ENCODE peak calls at places on chromosomes 16 and 17, in four cellular contexts. O is heart left ventricle; R is natural killer cell; Y is CD4-positive, alpha-beta T cell. N is an unnamed sample.

GRCh38 chr17:59361916-59362810 is 30.7 kb downstream of the YPEL2 start:
- DNase-seq in Y (peak; percentile 12), O (no peak), R (no peak), N (no peak)

GRCh38 chr16:12458591-12459400 is 344.9 kb downstream of the CPPED1 start:
- DNase-seq in O (peak; percentile 29), R (no peak), Y (no peak), N (peak; percentile 70)

GRCh38 chr16:28042856-28043255 is 20.7 kb downstream of the GSG1L start:
- DNase-seq in R (no peak), O (no peak), Y (no peak), N (no peak)

GRCh38 chr16:73172621-73173312 is 124.8 kb upstream of the ZFHX3 start:
- DNase-seq in O (peak; percentile 82), R (no peak), Y (no peak), N (no peak)

GRCh38 chr17:78826836-78827509 is 13.6 kb downstream of the USP36 start:
- DNase-seq in R (no peak), Y (no peak), O (no peak), N (peak; percentile 80)

GRCh38 chr16:83717814-83718213 is 90.0 kb upstream of the HSBP1 start:
- DNase-seq in O (no peak), Y (no peak), R (no peak), N (no peak)

GRCh38 chr16:12462690-12463646 is 340.7 kb downstream of the CPPED1 start:
- DNase-seq in R (no peak), Y (no peak), O (no peak), N (no peak)

GRCh38 chr17:80743181-80743771 is 198.6 kb downstream of the RPTOR start:
- DNase-seq in Y (peak; percentile 52), O (no peak), R (no peak), N (no peak)

GRCh38 chr16:1188781-1189189 is 35.9 kb downstream of the CACNA1H start:
- DNase-seq in O (peak; percentile 49), R (peak; percentile 47), Y (peak; percentile 37), N (no peak)

DNA sequence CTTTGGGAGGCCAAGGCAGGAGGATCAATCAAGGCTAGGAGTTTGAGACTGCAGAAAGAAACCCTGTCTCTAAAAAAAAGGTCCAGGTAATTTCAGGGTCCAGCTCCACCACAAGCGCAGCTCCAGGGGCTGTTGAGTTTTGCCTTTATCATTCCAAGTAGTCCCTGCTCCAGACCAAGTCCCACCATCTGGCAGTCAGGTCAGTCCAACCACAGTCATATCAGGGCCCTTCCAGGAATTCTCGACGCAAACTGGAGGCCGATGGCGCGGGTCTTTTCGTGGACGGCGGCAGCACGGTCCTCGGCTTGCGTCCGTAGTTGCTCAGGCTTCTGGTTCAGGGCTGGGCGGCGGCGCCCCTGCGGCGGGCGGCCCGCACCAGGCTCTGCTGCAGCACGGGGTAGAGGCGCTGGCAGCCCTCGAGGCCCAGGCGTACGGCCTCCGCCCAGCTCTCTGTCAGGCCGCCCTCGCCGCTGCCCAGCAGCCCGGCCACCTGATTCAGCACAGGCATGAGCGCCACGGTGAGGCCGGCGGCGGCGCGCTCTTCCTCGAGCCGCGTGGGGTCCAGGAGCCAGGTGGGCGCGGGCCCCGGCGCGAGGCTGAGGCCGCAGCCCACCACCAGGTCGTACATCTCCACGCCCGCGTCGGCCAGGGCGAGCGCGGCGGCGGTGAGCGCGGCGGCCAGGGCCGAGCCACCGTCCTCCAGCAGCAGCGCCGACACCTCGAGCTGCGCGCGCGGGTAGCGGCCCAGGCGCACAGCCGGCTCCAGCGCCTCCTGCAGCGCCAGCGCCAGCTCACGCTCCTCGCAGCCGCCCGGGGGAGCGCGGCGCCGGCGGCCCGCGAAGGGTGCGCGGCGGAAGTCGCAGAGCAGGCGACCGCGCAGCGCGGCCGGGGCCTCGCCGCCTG is 741 bp downstream of the EXOSC6 start:
- DNase-seq in R (peak; percentile 60), O (peak; percentile 22), Y (peak; percentile 13), N (no peak)
- TF ChIP-seq CTCF in R (no peak), O (no peak), Y (no peak), N (no peak)

DNA sequence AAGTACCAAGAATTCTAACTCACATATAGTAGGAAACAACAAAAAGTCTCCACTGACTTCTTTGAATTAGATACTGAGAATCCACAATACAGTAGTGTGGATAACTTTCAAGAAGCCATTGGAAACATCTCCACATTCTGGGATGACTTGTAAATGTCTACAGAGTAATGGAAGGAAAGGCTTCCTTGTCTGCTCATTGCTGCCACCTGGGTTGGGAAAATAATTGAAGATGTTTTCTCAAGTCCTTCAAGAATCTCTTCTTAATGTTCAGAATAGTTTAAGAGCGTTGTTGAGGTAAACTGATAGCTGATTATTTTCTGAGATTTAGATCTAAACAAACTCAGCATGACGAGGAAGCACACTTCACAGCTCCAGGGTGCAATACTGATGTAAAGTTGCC is 14.0 kb downstream of the CPSF4L start:
- DNase-seq in Y (no peak), O (no peak), R (no peak), N (no peak)
- TF ChIP-seq CTCF in Y (no peak), O (peak; percentile 29), R (no peak), N (no peak)

GRCh38 chr16:8885674-8886592 is 3.8 kb downstream of the LITAFD start:
- DNase-seq in Y (no peak), O (no peak), R (no peak), N (no peak)
- TF ChIP-seq CTCF in Y (no peak), O (no peak), R (no peak), N (no peak)

GRCh38 chr16:31074073-31074813 is at the start of the genes ZNF646 and ZNF668:
- DNase-seq in Y (peak; percentile 95), O (peak; percentile 99), R (peak; percentile 93), N (peak; percentile 99)

GRCh38 chr16:31071861-31072260 is 2.2 kb downstream of the ZNF668 start:
- DNase-seq in Y (no peak), O (no peak), R (no peak), N (no peak)

GRCh38 chr16:31073823-31074072 is 292 bp downstream of the ZNF668 start:
- DNase-seq in Y (no peak), O (no peak), R (no peak), N (no peak)

GRCh38 chr16:31073073-31073822 is 792 bp downstream of the ZNF668 start:
- DNase-seq in R (peak; percentile 88), O (peak; percentile 94), Y (peak; percentile 74), N (peak; percentile 92)

GRCh38 chr16:31072540-31073072 is 1.4 kb downstream of the ZNF668 start:
- DNase-seq in Y (no peak), O (no peak), R (no peak), N (no peak)
- TF ChIP-seq CTCF in Y (no peak), O (no peak), R (no peak), N (no peak)

DNA sequence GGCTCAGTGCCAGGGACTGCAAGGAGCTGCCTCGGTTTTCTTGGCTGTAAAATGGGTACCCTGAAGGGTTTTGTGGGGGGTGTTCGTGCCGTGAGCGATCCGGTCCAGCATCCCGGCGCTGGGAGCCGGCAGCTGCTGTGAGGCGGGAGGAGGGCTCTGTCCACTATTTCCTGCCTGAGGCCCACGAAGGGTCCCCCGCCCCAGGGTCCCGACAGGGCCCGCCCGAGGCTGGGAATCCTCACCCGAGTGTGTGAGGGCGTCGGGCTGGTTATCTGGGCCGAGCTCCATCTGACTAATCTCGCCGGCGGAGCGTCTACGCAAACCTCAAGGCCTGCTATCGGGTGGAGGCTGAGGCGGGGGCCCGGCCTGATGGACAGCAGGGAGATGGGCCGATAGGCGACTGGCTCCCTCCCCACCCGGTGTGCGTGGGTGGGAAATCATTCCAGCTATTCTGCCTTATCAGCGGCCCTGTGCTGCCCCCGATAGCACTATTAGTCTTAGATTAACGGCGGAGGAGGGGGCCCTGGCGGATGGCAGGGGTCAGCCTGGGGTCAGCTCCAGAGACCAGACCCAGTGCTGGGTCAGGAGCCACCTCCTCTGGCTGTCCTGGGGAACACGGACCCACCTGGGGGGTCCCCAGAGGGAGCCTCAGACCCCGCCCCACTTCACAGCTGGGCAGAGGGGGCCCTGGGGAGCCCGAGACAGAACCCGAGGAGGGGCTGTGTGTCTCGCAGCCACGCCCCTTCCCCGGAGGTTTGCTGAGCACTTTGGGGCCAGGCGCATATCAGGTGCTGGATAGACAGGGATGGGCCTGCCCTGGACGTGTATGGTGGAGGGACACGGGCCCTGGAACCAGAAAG is 44.7 kb downstream of the ZFPM1 start:
- DNase-seq in Y (no peak), R (no peak), O (no peak), N (no peak)
- TF ChIP-seq CTCF in Y (no peak), R (no peak), O (no peak), N (no peak)

DNA sequence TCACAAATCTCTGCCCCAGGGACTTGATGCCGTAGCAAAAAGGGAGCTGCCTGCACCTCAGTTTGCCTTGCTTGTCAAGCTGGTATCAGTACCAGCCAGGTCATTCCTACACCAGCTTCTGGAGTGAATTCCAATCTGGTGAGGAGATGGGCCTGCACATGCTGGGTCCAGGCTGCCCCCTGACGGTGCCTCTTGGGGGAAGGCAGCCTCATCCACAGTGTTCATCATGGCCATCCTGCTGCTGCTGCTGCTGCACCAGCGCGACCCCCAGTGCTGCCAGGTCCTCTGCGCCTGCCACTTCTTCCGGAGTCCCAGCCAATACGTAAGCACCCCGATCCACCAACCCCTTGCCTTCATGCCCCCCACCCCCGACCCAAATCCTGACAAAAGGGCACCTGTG is 8.3 kb downstream of the MRPL27 start:
- DNase-seq in R (no peak), Y (no peak), O (no peak), N (no peak)
- TF ChIP-seq CTCF in R (no peak), Y (no peak), O (no peak), N (no peak)

DNA sequence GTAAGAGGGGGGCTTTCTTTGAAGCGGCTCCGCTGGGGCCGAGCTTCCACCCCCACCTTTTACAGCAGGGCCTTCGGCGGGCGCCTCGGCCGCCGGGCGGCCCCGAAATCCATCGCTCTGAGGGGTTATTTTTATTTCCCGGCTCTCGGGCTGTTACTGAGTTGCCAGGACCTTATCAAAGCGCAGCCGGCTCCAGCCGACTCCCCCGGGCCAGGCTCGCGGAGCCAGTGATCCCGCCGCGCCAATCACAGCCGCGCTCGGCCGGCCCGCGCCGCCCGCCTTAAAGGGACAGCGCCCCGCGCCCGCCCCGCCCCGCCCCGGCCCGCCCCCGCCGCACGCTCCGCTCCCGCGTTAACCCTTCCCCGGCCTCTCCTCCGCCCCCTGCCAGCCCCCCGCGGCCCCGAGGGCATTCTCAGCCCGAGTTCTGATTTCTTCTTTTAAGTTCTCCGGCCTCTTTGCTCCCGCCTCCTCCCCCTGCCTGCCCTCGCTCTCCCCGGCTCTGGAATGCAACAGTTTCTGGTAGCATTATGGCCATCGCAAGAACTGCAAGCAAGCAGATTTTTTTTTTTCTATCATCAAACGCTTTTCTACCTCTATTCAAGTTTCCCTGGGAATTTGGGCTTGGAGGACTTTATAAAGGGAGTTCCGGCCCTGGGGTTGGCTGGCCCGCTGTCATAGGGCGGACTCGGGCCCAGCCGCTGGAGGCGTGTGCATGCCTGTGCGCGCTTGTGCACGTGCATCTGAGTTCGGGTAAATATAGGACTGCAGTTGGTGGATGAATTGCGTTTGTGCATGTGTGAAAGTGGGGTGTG is at the start of gene AXIN2:
- DNase-seq in O (peak; percentile 91), Y (peak; percentile 84), R (peak; percentile 69), N (no peak)
- TF ChIP-seq CTCF in O (peak; percentile 9), Y (no peak), R (no peak), N (no peak)

GRCh38 chr17:20095366-20096080 is 86.4 kb downstream of the SPECC1 start:
- DNase-seq in O (peak; percentile 80), R (no peak), Y (no peak), N (no peak)
- TF ChIP-seq CTCF in O (peak; percentile 64), R (no peak), Y (no peak), N (no peak)